ENCODE peak calls at places on chromosomes 5 and 9, in seven cellular contexts. O, H, P, X, F, Q and M are unnamed samples.

GRCh38 chr5:66454186-66455078 is 141.8 kb upstream of the MAST4 start:
- DNase-seq in O (no peak), H (peak; percentile 91), P (no peak), X (no peak), F (no peak), Q (no peak), M (peak; percentile 1)

GRCh38 chr5:149188383-149188782 is 47.1 kb downstream of the ABLIM3 start:
- DNase-seq in O (no peak), H (no peak), P (no peak), X (no peak), F (no peak), Q (no peak), M (no peak)

GRCh38 chr9:93118863-93119702 is 15.0 kb downstream of the NINJ1 start:
- DNase-seq in O (no peak), H (no peak), P (no peak), X (peak; percentile 20), F (no peak), Q (no peak), M (no peak)

GRCh38 chr9:95516736-95517558 is at the start of gene PTCH1:
- DNase-seq in O (peak; percentile 42), H (peak; percentile 55), P (peak; percentile 57), X (no peak), F (no peak), Q (peak; percentile 43), M (peak; percentile 49)

GRCh38 chr9:5186416-5187169 is 1.2 kb upstream of the INSL6 start:
- DNase-seq in O (peak; percentile 78), H (peak; percentile 77), P (peak; percentile 72), X (no peak), F (peak; percentile 71), Q (peak; percentile 67), M (peak; percentile 77)

GRCh38 chr5:132437604-132438275 is 52.8 kb downstream of the IRF1 start:
- DNase-seq in O (peak; percentile 46), H (peak; percentile 89), P (peak; percentile 63), X (peak; percentile 84), F (peak; percentile 70), Q (peak; percentile 72), M (peak; percentile 84)

GRCh38 chr9:93202919-93203712 is 19.2 kb downstream of the WNK2 start:
- DNase-seq in O (no peak), H (no peak), P (no peak), X (no peak), F (no peak), Q (no peak), M (no peak)

GRCh38 chr5:113181409-113181808 is 204.8 kb downstream of the DCP2 start:
- DNase-seq in O (no peak), H (no peak), P (no peak), X (no peak), F (no peak), Q (no peak), M (no peak)

GRCh38 chr5:133048993-133049725 is 2.7 kb upstream of the HSPA4 start:
- DNase-seq in O (no peak), H (peak; percentile 32), P (no peak), X (no peak), F (no peak), Q (peak; percentile 70), M (peak; percentile 29)

GRCh38 chr9:113187935-113188595 is 33.0 kb downstream of the FKBP15 start:
- DNase-seq in O (peak; percentile 26), H (peak; percentile 95), P (no peak), X (peak; percentile 86), F (peak; percentile 79), Q (peak; percentile 78), M (peak; percentile 29)

GRCh38 chr9:21812415-21812814 is 10.0 kb downstream of the MTAP start:
- DNase-seq in O (peak; percentile 70), H (peak; percentile 77), P (no peak), X (no peak), F (no peak), Q (no peak), M (peak; percentile 91)

GRCh38 chr9:15146121-15146820 is 160.7 kb downstream of the TTC39B start:
- DNase-seq in O (no peak), H (no peak), P (no peak), X (no peak), F (no peak), Q (no peak), M (no peak)

GRCh38 chr9:120386390-120387131 is 193.4 kb downstream of the CDK5RAP2 start:
- DNase-seq in O (no peak), H (peak; percentile 72), P (peak; percentile 45), X (no peak), F (no peak), Q (peak; percentile 20), M (peak; percentile 33)

GRCh38 chr9:132069046-132069898 is 10.4 kb downstream of the MED27 start:
- DNase-seq in O (no peak), H (peak; percentile 35), P (no peak), X (no peak), F (peak; percentile 5), Q (peak; percentile 75), M (no peak)

GRCh38 chr9:114309096-114309495 is 13.8 kb upstream of the ORM1 start:
- DNase-seq in O (no peak), H (no peak), P (no peak), X (no peak), F (no peak), Q (no peak), M (no peak)